ENCODE peak calls at places on chromosomes 11 and 22, in eight cellular contexts. U is Caki2, Z is fibroblast of the conjunctiva, P is trophoblast cell, M is hippocampal formation, N is fibroblast of lung, V is anterior cingulate cortex, O is PC-3. D is an unnamed sample.

GRCh38 chr22:30790366-30790765 is 95.7 kb downstream of the OSBP2 start:
- DNase-seq in M (no peak), U (no peak), P (no peak), V (no peak), Z (no peak), O (no peak), N (peak; percentile 26), D (no peak)

GRCh38 chr11:94910779-94911178 is 62.6 kb downstream of the CWC15 start:
- DNase-seq in O (no peak), N (peak; percentile 69), Z (peak; percentile 49), U (no peak), V (no peak), P (peak; percentile 14), M (no peak), D (peak; percentile 48)

GRCh38 chr22:19488884-19489843 is 9.4 kb downstream of the CDC45 start:
- DNase-seq in U (peak; percentile 18), Z (no peak), V (no peak), P (no peak), N (no peak), O (peak; percentile 13), M (peak; percentile 26), D (peak; percentile 47)

GRCh38 chr22:24592144-24592845 is 578 bp downstream of the LRRC75B start:
- DNase-seq in Z (no peak), O (no peak), U (peak; percentile 43), M (no peak), V (no peak), N (no peak), P (no peak), D (peak; percentile 40)

GRCh38 chr22:24996420-24996952 is 44.0 kb downstream of the KIAA1671 start:
- DNase-seq in N (peak; percentile 66), O (peak; percentile 75), V (no peak), M (no peak), Z (peak; percentile 36), P (peak; percentile 25), U (peak; percentile 98), D (peak; percentile 57)

GRCh38 chr22:39898997-39899396 is 1.9 kb upstream of the GRAP2 start:
- DNase-seq in V (no peak), N (no peak), U (no peak), P (no peak), O (no peak), Z (no peak), M (no peak), D (no peak)

GRCh38 chr11:47587733-47588326 is 1.4 kb downstream of the FAM180B start:
- DNase-seq in V (no peak), N (no peak), M (no peak), U (no peak), O (no peak), Z (no peak), P (peak; percentile 9), D (no peak)

GRCh38 chr11:131978351-131978750 is 607.9 kb downstream of the NTM start:
- DNase-seq in V (no peak), U (no peak), P (no peak), Z (no peak), N (peak; percentile 46), M (no peak), O (peak; percentile 50), D (no peak)

GRCh38 chr11:112785104-112785503 is 176.1 kb upstream of the NCAM1 start:
- DNase-seq in Z (no peak), U (no peak), V (no peak), N (peak; percentile 83), P (no peak), M (no peak), O (no peak), D (peak; percentile 62)

GRCh38 chr11:103709366-103709765 is 327.1 kb upstream of the DDI1 start:
- DNase-seq in V (no peak), Z (no peak), O (no peak), P (no peak), N (no peak), U (no peak), M (no peak), D (no peak)

GRCh38 chr22:45534339-45535192 is 31.9 kb downstream of the FBLN1 start:
- DNase-seq in M (no peak), U (no peak), V (no peak), Z (no peak), N (peak; percentile 60), P (no peak), O (no peak), D (peak; percentile 52)

GRCh38 chr22:37331034-37331428 is 48.7 kb downstream of the CYTH4 start:
- DNase-seq in M (no peak), N (peak; percentile 79), O (peak; percentile 64), V (no peak), Z (no peak), U (peak; percentile 57), P (no peak), D (peak; percentile 57)

GRCh38 chr11:13031349-13031748 is 22.2 kb downstream of the RASSF10 start:
- DNase-seq in P (no peak), N (no peak), M (no peak), Z (no peak), O (no peak), U (no peak), V (no peak), D (no peak)

GRCh38 chr22:26320469-26320868 is 108.6 kb upstream of the ASPHD2 start:
- DNase-seq in P (no peak), Z (no peak), M (no peak), O (no peak), N (no peak), V (no peak), U (no peak), D (no peak)

GRCh38 chr11:88478136-88478785 is 140.7 kb upstream of the CTSC start:
- DNase-seq in V (no peak), O (no peak), P (no peak), U (no peak), N (no peak), Z (no peak), M (no peak), D (no peak)

GRCh38 chr11:66190776-66191175 is 77.7 kb upstream of the RAB1B start:
- DNase-seq in P (no peak), V (no peak), O (no peak), M (no peak), U (no peak), N (no peak), Z (no peak), D (no peak)

GRCh38 chr11:67310246-67311050 is 7.1 kb downstream of the SSH3 start:
- DNase-seq in M (no peak), V (no peak), N (no peak), U (no peak), P (no peak), O (no peak), Z (no peak), D (no peak)

D was measured in cardiac fibroblast.